ENCODE peak calls at places on chromosomes 12 and 14, in eight cellular contexts. I, V, U, N, G, A, F and L are unnamed samples.

GRCh38 chr12:105024926-105025325 is 38.8 kb downstream of the NOPCHAP1 start:
- DNase-seq in I (no peak), G (no peak), F (no peak), V (no peak), N (no peak), A (no peak), U (no peak), L (no peak)

GRCh38 chr14:68652433-68652690 is 140.5 kb downstream of the ZFP36L1 start:
- DNase-seq in I (no peak), G (no peak), N (no peak), V (no peak), U (no peak), A (no peak), F (no peak), L (no peak)

GRCh38 chr12:93733358-93733757 is 56.2 kb downstream of the CRADD start:
- DNase-seq in N (no peak), G (no peak), V (no peak), U (no peak), A (no peak), I (no peak), F (no peak), L (no peak)

GRCh38 chr12:103423061-103423473 is 72.7 kb downstream of the C12orf42 start:
- DNase-seq in U (no peak), F (no peak), N (no peak), G (no peak), I (no peak), V (no peak), A (no peak), L (no peak)

GRCh38 chr14:34300330-34300729 is 161.7 kb downstream of the SPTSSA start:
- DNase-seq in G (no peak), F (no peak), V (no peak), U (no peak), N (no peak), A (no peak), I (no peak), L (no peak)

GRCh38 chr14:90966493-90966892 is 93.9 kb downstream of the RPS6KA5 start:
- DNase-seq in N (no peak), F (no peak), G (no peak), A (no peak), U (no peak), I (no peak), V (no peak), L (no peak)

GRCh38 chr14:103889313-103890051 is 38.8 kb upstream of the TDRD9 start:
- DNase-seq in G (no peak), U (peak), N (no peak), V (no peak), A (peak), I (no peak), F (no peak), L (no peak)

GRCh38 chr12:54265364-54265812 is 14.5 kb downstream of the CBX5 start:
- DNase-seq in N (no peak), A (no peak), F (no peak), V (no peak), I (no peak), G (no peak), U (no peak), L (no peak)

GRCh38 chr14:96512122-96512521 is 9.9 kb downstream of the PAPOLA start:
- DNase-seq in V (no peak), U (no peak), G (no peak), N (no peak), I (no peak), A (no peak), F (no peak), L (no peak)

GRCh38 chr12:119334459-119335170 is at the start of gene CCDC60:
- DNase-seq in G (no peak), I (no peak), N (no peak), U (peak), V (no peak), A (no peak), F (no peak), L (no peak)

GRCh38 chr14:104187931-104188726 is 49.7 kb downstream of the KIF26A start:
- DNase-seq in G (no peak), A (no peak), U (no peak), F (no peak), I (no peak), V (no peak), N (no peak), L (no peak)

GRCh38 chr12:93827179-93827578 is 150.0 kb downstream of the CRADD start:
- DNase-seq in I (no peak), F (no peak), N (no peak), U (no peak), G (no peak), A (no peak), V (no peak), L (no peak)

GRCh38 chr12:3152013-3152412 is 74.8 kb downstream of the TSPAN9 start:
- DNase-seq in F (peak), I (no peak), A (peak), U (no peak), G (no peak), N (no peak), V (peak), L (no peak)

GRCh38 chr14:67738740-67739504 is 37.2 kb downstream of the RDH12 start:
- DNase-seq in G (peak), A (peak), I (peak), N (no peak), F (peak), U (peak), V (peak), L (no peak)

GRCh38 chr12:118398878-118399277 is 22.5 kb downstream of the SUDS3 start:
- DNase-seq in U (no peak), A (no peak), V (no peak), N (no peak), I (no peak), G (no peak), F (no peak), L (no peak)

GRCh38 chr14:89576960-89577359 is 159.9 kb upstream of the FOXN3 start:
- DNase-seq in I (no peak), F (no peak), U (no peak), V (no peak), G (no peak), A (peak), N (no peak), L (no peak)

GRCh38 chr12:80937391-80938238 is at the start of gene LIN7A:
- DNase-seq in F (no peak), U (no peak), G (no peak), N (no peak), V (peak), I (peak), A (peak), L (no peak)

GRCh38 chr12:95548539-95549391 is 2.5 kb downstream of the USP44 start:
- DNase-seq in F (no peak), V (peak), U (peak), N (peak), A (peak), G (peak), I (no peak), L (peak)

GRCh38 chr14:104799657-104800599 is 973 bp upstream of the ZBTB42 start:
- DNase-seq in N (peak), V (peak), F (no peak), U (peak), G (peak), I (no peak), A (peak), L (peak)